ENCODE peak calls at places on chromosomes 11 and 22, in five cellular contexts. Q is HFFc6, R is WTC11, S is adrenal gland, Z is stomach. D is an unnamed sample.

GRCh38 chr22:20258584-20259335 is 9.4 kb downstream of the RTN4R start:
- DNase-seq in Q (no peak), R (peak; percentile 49), S (no peak), Z (no peak), D (no peak)

GRCh38 chr22:17627961-17628303 is 617 bp downstream of the ATP6V1E1 start:
- DNase-seq in Q (no peak), R (no peak), S (no peak), Z (no peak), D (no peak)

GRCh38 chr11:119338318-119338890 is 2.3 kb downstream of the C1QTNF5 start:
- DNase-seq in Q (peak; percentile 52), R (peak; percentile 89), S (peak; percentile 77), Z (peak; percentile 75), D (no peak)

GRCh38 chr11:76824083-76824939 is 36.4 kb upstream of the ACER3 start:
- DNase-seq in Q (no peak), R (no peak), S (no peak), Z (no peak), D (no peak)

GRCh38 chr11:87453531-87454089 is 415.9 kb downstream of the TMEM135 start:
- DNase-seq in Q (no peak), R (no peak), S (no peak), Z (no peak), D (no peak)

GRCh38 chr22:29243874-29244446 is 23.8 kb downstream of the RHBDD3 start:
- DNase-seq in Q (no peak), R (no peak), S (no peak), Z (no peak), D (no peak)

GRCh38 chr11:70625921-70626518 is 227.7 kb downstream of the CTTN start:
- DNase-seq in Q (no peak), R (no peak), S (no peak), Z (no peak), D (no peak)

GRCh38 chr22:33919591-33920501 is at the start of gene LARGE1:
- DNase-seq in Q (no peak), R (peak; percentile 58), S (peak; percentile 45), Z (peak; percentile 63), D (no peak)

GRCh38 chr11:104372111-104372510 is 208.2 kb upstream of the PDGFD start:
- DNase-seq in Q (no peak), R (no peak), S (no peak), Z (no peak), D (no peak)

GRCh38 chr11:104565581-104565956 is 332.7 kb downstream of the CASP12 start:
- DNase-seq in Q (no peak), R (no peak), S (no peak), Z (no peak), D (no peak)

GRCh38 chr11:10942621-10943020 is 84.8 kb upstream of the ZBED5 start:
- DNase-seq in Q (no peak), R (no peak), S (no peak), Z (no peak), D (no peak)
- TF ChIP-seq CTCF in Q (no peak), R (no peak), S (no peak), Z (no peak), D (no peak)

DNA sequence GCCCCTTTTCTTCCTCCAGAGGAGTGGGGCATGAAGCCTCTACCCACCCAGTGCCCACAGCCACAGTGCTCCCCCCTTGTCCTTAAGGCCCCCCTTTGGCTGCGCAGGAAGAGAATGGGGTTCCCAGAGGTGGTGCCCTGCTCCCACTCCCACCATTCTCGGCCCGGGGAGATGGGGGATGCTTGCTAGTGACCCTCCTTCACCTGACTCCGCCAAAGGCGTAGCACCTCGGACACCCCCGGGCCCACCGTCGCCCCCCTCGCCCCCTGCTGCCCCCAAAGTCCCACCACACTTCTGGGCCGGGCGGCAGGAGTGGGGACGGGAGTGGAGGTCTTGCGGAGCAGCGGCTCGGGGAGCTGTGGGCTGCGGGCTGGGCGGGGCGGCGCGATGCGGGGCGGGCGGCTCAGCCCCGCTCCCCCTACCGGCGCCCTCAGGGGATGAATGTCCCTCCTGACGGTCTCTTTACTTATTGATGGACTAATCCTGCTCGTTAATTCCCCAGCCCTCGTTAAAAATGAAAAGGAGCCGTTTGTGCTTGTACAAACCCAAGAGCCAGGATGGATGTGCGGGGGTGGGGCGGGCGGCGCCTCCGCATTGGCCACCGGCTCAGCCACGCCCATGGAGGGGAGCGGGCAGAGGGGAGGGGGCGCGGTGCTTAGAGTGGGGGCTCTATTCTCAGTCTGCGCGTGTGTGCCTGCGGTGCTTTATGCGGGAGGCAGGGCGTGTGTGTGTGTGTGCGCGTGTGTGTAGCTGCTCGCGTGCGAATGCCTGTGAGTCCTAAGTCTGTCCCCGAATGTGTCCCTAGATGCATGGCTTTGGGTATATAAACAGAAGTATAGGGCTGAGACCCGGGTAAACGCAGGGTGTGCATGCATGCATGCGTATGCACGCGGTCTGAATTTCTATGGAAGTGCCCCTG is 25.6 kb downstream of the SYT7 start:
- DNase-seq in Q (no peak), R (peak; percentile 66), S (no peak), Z (no peak), D (no peak)
- TF ChIP-seq CTCF in Q (peak; percentile 47), R (peak; percentile 49), S (no peak), Z (no peak), D (no peak)

DNA sequence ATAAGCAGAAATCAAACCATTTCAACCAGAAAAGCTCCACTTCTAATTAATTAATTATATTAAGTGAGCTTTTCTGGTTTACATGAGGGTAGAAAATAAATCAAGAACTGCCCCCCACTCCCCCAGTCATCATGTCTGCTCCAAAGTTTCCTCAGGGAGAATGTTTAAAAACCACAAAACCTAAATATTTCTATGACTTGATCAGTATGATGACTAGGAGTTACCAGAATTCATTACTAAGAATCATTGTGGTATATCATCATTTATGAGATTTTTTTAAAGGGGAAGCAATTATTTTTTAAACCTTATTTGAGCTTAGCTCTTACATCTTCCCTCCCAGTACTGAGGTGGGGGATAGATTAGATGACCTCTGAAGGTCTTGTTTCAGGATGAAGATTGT is 401.1 kb upstream of the CADM1 start:
- DNase-seq in Q (no peak), R (no peak), S (no peak), Z (no peak), D (no peak)
- TF ChIP-seq CTCF in Q (no peak), R (no peak), S (no peak), Z (no peak), D (no peak)

GRCh38 chr22:45831394-45831793 is 145.6 kb downstream of the WNT7B start:
- DNase-seq in Q (peak; percentile 13), R (no peak), S (no peak), Z (no peak), D (no peak)
- TF ChIP-seq CTCF in Q (peak; percentile 64), R (no peak), S (peak; percentile 45), Z (no peak), D (no peak)

GRCh38 chr11:108872781-108873291 is 208.0 kb downstream of the DDX10 start:
- DNase-seq in Q (peak; percentile 10), R (no peak), S (no peak), Z (no peak), D (no peak)

GRCh38 chr11:108871867-108872266 is 207.0 kb downstream of the DDX10 start:
- DNase-seq in Q (no peak), R (no peak), S (no peak), Z (no peak), D (no peak)

GRCh38 chr11:108870373-108871020 is 205.6 kb downstream of the DDX10 start:
- DNase-seq in Q (peak; percentile 78), R (no peak), S (no peak), Z (no peak), D (no peak)

GRCh38 chr11:108873305-108873704 is 208.4 kb downstream of the DDX10 start:
- DNase-seq in Q (peak; percentile 45), R (no peak), S (no peak), Z (no peak), D (no peak)

DNA sequence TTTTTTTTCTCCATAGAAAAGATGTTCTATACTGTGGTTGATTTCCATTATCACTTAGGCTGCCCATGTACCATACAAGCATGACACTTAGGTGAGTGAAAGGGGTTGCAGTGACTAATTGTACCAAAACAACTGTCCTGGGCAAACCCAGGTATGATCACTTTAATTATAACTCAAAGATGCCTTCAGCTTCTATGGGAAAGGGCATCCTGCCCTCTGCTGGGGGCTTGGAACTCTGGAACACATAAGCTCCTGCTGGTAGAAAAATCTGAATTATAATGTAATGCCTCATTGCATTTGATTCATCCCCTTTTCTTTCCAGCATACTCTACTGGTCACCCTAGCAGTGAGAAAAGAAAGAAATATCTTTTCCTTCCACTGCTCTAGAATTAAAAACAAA is 206.3 kb downstream of the DDX10 start:
- DNase-seq in Q (peak; percentile 45), R (peak; percentile 32), S (peak; percentile 20), Z (no peak), D (no peak)
- TF ChIP-seq CTCF in Q (peak; percentile 86), R (peak; percentile 39), S (peak; percentile 42), Z (no peak), D (no peak)

D was measured in CD14-positive monocyte.